ENCODE peak calls at places on chromosomes 11 and 22, in six cellular contexts. One of them, this sample, is unnamed.

GRCh38 chr22:21593406-21594232 is 26.1 kb downstream of the UBE2L3 start:
- DNase-seq in AG04450: no peak
- DNase-seq in Karpas-422: no peak
- DNase-seq in dorsolateral prefrontal cortex: no peak
- DNase-seq in brain microvascular endothelial cell: no peak
- DNase-seq in cardiac muscle cell: no peak
- DNase-seq in this sample: no peak

GRCh38 chr22:49999901-50000586 is 12.5 kb downstream of the IL17REL start:
- DNase-seq in brain microvascular endothelial cell: no peak
- DNase-seq in dorsolateral prefrontal cortex: no peak
- DNase-seq in cardiac muscle cell: no peak
- DNase-seq in Karpas-422: no peak
- DNase-seq in AG04450: no peak
- DNase-seq in this sample: no peak

GRCh38 chr11:33633251-33634003 is 67.2 kb downstream of the C11orf91 start:
- DNase-seq in AG04450: no peak
- DNase-seq in brain microvascular endothelial cell: peak
- DNase-seq in Karpas-422: peak
- DNase-seq in cardiac muscle cell: no peak
- DNase-seq in dorsolateral prefrontal cortex: no peak
- DNase-seq in this sample: peak

GRCh38 chr11:125517116-125517804 is 21.2 kb upstream of the FEZ1 start:
- DNase-seq in cardiac muscle cell: peak
- DNase-seq in AG04450: peak
- DNase-seq in dorsolateral prefrontal cortex: no peak
- DNase-seq in Karpas-422: no peak
- DNase-seq in brain microvascular endothelial cell: peak
- DNase-seq in this sample: no peak

GRCh38 chr11:111229604-111230003 is 15.9 kb upstream of the POU2AF2 start:
- DNase-seq in AG04450: no peak
- DNase-seq in dorsolateral prefrontal cortex: no peak
- DNase-seq in Karpas-422: peak
- DNase-seq in cardiac muscle cell: no peak
- DNase-seq in brain microvascular endothelial cell: no peak
- DNase-seq in this sample: no peak

GRCh38 chr11:34208266-34209135 is 103.1 kb downstream of the NAT10 start:
- DNase-seq in AG04450: no peak
- DNase-seq in cardiac muscle cell: no peak
- DNase-seq in dorsolateral prefrontal cortex: no peak
- DNase-seq in brain microvascular endothelial cell: no peak
- DNase-seq in Karpas-422: no peak
- DNase-seq in this sample: no peak

GRCh38 chr11:69479591-69480271 is 1.7 kb upstream of the LINC01488 start:
- DNase-seq in Karpas-422: no peak
- DNase-seq in dorsolateral prefrontal cortex: no peak
- DNase-seq in brain microvascular endothelial cell: no peak
- DNase-seq in cardiac muscle cell: no peak
- DNase-seq in AG04450: no peak
- DNase-seq in this sample: peak

GRCh38 chr22:21688706-21689381 is 23.0 kb downstream of the PPIL2 start:
- DNase-seq in dorsolateral prefrontal cortex: no peak
- DNase-seq in AG04450: no peak
- DNase-seq in Karpas-422: no peak
- DNase-seq in cardiac muscle cell: no peak
- DNase-seq in brain microvascular endothelial cell: no peak
- DNase-seq in this sample: peak

GRCh38 chr11:126680109-126680508 is 320.5 kb downstream of the KIRREL3 start:
- DNase-seq in brain microvascular endothelial cell: no peak
- DNase-seq in AG04450: no peak
- DNase-seq in Karpas-422: no peak
- DNase-seq in dorsolateral prefrontal cortex: no peak
- DNase-seq in cardiac muscle cell: no peak
- DNase-seq in this sample: no peak

GRCh38 chr11:123174196-123175183 is 20.6 kb downstream of the CLMP start:
- DNase-seq in Karpas-422: no peak
- DNase-seq in AG04450: peak
- DNase-seq in brain microvascular endothelial cell: peak
- DNase-seq in cardiac muscle cell: no peak
- DNase-seq in dorsolateral prefrontal cortex: no peak
- DNase-seq in this sample: peak

GRCh38 chr11:62850911-62851806 is 11.8 kb upstream of the WDR74 start:
- DNase-seq in cardiac muscle cell: no peak
- DNase-seq in Karpas-422: peak
- DNase-seq in brain microvascular endothelial cell: no peak
- DNase-seq in dorsolateral prefrontal cortex: no peak
- DNase-seq in AG04450: no peak
- DNase-seq in this sample: no peak

GRCh38 chr22:33779243-33779642 is 141.0 kb downstream of the LARGE1 start:
- DNase-seq in AG04450: no peak
- DNase-seq in brain microvascular endothelial cell: no peak
- DNase-seq in cardiac muscle cell: no peak
- DNase-seq in dorsolateral prefrontal cortex: no peak
- DNase-seq in Karpas-422: no peak
- DNase-seq in this sample: no peak

GRCh38 chr22:47027766-47028165 is 265.3 kb downstream of the TBC1D22A start:
- DNase-seq in Karpas-422: no peak
- DNase-seq in brain microvascular endothelial cell: no peak
- DNase-seq in AG04450: no peak
- DNase-seq in cardiac muscle cell: no peak
- DNase-seq in dorsolateral prefrontal cortex: peak
- DNase-seq in this sample: no peak

GRCh38 chr22:22546490-22546889 is 12.6 kb downstream of the PRAME start:
- DNase-seq in cardiac muscle cell: no peak
- DNase-seq in dorsolateral prefrontal cortex: no peak
- DNase-seq in brain microvascular endothelial cell: no peak
- DNase-seq in AG04450: no peak
- DNase-seq in Karpas-422: no peak
- DNase-seq in this sample: no peak

GRCh38 chr11:62001450-62002178 is 34.2 kb upstream of the FTH1 start:
- DNase-seq in brain microvascular endothelial cell: no peak
- DNase-seq in Karpas-422: no peak
- DNase-seq in AG04450: no peak
- DNase-seq in dorsolateral prefrontal cortex: no peak
- DNase-seq in cardiac muscle cell: peak
- DNase-seq in this sample: no peak

GRCh38 chr11:64123102-64123434 is 42.8 kb downstream of the MACROD1 start:
- DNase-seq in dorsolateral prefrontal cortex: no peak
- DNase-seq in cardiac muscle cell: no peak
- DNase-seq in AG04450: no peak
- DNase-seq in brain microvascular endothelial cell: no peak
- DNase-seq in Karpas-422: no peak
- DNase-seq in this sample: no peak

GRCh38 chr11:120548682-120549209 is 37.2 kb downstream of the GRIK4 start:
- DNase-seq in Karpas-422: no peak
- DNase-seq in brain microvascular endothelial cell: no peak
- DNase-seq in dorsolateral prefrontal cortex: no peak
- DNase-seq in AG04450: no peak
- DNase-seq in cardiac muscle cell: no peak
- DNase-seq in this sample: no peak

GRCh38 chr11:10938231-10938630 is 80.4 kb upstream of the ZBED5 start:
- DNase-seq in brain microvascular endothelial cell: no peak
- DNase-seq in Karpas-422: no peak
- DNase-seq in AG04450: no peak
- DNase-seq in dorsolateral prefrontal cortex: no peak
- DNase-seq in cardiac muscle cell: no peak
- DNase-seq in this sample: no peak

GRCh38 chr11:26948881-26949280 is 45.0 kb upstream of the FIBIN start:
- DNase-seq in AG04450: no peak
- DNase-seq in brain microvascular endothelial cell: peak
- DNase-seq in dorsolateral prefrontal cortex: no peak
- DNase-seq in cardiac muscle cell: no peak
- DNase-seq in Karpas-422: no peak
- DNase-seq in this sample: no peak

GRCh38 chr22:24102366-24103200 is 78.7 kb upstream of the SUSD2 start:
- DNase-seq in brain microvascular endothelial cell: no peak
- DNase-seq in Karpas-422: no peak
- DNase-seq in dorsolateral prefrontal cortex: peak
- DNase-seq in cardiac muscle cell: no peak
- DNase-seq in AG04450: no peak
- DNase-seq in this sample: no peak

GRCh38 chr22:24106385-24107381 is 74.6 kb upstream of the SUSD2 start:
- DNase-seq in Karpas-422: peak
- DNase-seq in cardiac muscle cell: no peak
- DNase-seq in brain microvascular endothelial cell: no peak
- DNase-seq in AG04450: no peak
- DNase-seq in dorsolateral prefrontal cortex: no peak
- DNase-seq in this sample: no peak

GRCh38 chr22:24105661-24106060 is 75.6 kb upstream of the SUSD2 start:
- DNase-seq in cardiac muscle cell: no peak
- DNase-seq in dorsolateral prefrontal cortex: no peak
- DNase-seq in AG04450: no peak
- DNase-seq in brain microvascular endothelial cell: no peak
- DNase-seq in Karpas-422: no peak
- DNase-seq in this sample: no peak

GRCh38 chr22:24105018-24105360 is 76.3 kb upstream of the SUSD2 start:
- DNase-seq in dorsolateral prefrontal cortex: no peak
- DNase-seq in brain microvascular endothelial cell: no peak
- DNase-seq in AG04450: no peak
- DNase-seq in cardiac muscle cell: no peak
- DNase-seq in Karpas-422: no peak
- DNase-seq in this sample: no peak

DNA sequence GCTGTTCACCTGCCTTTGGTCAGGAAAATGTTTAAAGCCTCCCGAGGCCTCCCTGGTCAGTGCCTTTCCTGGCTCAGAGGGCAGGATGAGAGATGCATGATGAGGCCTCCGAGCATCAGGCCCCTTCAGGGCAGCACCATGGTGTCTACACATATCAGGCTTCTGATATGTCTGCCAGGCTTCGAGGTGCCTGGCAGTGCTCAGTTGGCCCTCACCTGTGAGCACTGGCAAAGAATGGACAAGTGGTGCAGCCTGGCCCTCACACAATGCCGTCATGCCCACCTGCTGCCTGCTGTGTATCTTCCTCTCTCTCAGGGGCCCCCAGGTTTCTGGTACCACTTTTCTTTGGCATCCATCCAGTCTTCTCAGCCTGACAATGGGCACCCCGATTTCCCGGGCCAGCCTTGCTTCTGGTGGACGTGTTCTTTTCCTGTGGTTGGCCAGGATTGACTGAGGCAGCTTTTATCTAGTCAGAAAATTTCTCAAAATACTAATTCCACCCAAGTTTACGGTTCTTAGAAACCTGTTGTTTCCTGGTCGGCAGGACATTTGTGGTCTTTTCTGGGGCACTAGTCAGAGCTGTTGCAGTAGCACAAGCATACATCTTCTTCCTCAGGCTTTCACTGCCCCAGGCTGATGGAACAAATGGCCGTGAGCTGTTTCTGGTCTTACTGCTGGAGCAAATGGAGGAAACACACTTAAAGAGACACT is 76.8 kb upstream of the SUSD2 start:
- DNase-seq in Karpas-422: no peak
- DNase-seq in AG04450: no peak
- DNase-seq in dorsolateral prefrontal cortex: no peak
- DNase-seq in cardiac muscle cell: no peak
- DNase-seq in brain microvascular endothelial cell: no peak
- DNase-seq in this sample: no peak
- H3K27ac ChIP-seq in Karpas-422: no peak
- H3K27ac ChIP-seq in AG04450: no peak
- H3K27ac ChIP-seq in dorsolateral prefrontal cortex: peak
- H3K27ac ChIP-seq in cardiac muscle cell: no peak
- H3K27ac ChIP-seq in brain microvascular endothelial cell: no peak
- H3K27ac ChIP-seq in this sample: peak

DNA sequence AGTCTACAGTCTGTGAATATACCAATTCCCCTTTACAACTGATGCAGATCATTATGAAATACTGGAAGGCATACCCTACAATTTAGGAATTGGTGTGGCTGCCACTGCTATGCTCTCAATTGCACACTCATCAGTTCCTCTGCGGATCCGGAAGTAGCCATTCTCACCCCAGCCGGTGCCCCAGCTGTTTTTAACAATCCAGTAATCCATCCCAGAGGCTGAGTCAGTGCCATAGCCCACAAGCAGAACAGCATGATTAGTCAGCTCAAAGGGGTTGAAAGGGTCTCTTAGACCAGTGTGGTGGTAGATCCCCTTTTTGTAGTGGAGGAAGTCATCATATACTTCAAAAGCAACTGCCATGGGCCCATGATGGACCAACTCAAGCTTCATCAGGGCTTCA is 43.6 kb downstream of the CTSC start:
- DNase-seq in dorsolateral prefrontal cortex: no peak
- DNase-seq in Karpas-422: no peak
- DNase-seq in brain microvascular endothelial cell: peak
- DNase-seq in AG04450: no peak
- DNase-seq in cardiac muscle cell: no peak
- DNase-seq in this sample: no peak
- H3K27ac ChIP-seq in dorsolateral prefrontal cortex: no peak
- H3K27ac ChIP-seq in Karpas-422: no peak
- H3K27ac ChIP-seq in brain microvascular endothelial cell: no peak
- H3K27ac ChIP-seq in AG04450: no peak
- H3K27ac ChIP-seq in cardiac muscle cell: no peak
- H3K27ac ChIP-seq in this sample: no peak

DNA sequence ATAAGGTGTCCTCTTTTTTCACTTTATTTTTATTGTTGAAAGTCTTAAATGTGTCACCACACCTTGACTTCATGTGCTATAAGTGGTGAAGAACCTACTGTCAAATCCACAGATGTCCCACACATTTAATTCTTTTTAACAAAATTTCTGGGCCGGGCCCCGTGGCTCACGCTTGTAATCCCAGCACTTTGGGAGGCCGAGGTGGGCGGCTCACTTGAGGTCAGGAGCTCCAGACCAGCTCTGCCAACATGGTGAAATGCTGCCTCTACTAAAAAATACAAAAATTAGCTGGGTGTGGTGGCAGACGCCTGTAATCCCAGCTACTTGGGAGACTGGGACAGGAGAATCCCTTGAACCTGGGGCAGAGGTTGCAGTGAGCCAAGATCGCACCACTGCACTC is 3.0 kb downstream of the CBL start:
- DNase-seq in AG04450: no peak
- DNase-seq in brain microvascular endothelial cell: no peak
- DNase-seq in cardiac muscle cell: no peak
- DNase-seq in Karpas-422: no peak
- DNase-seq in dorsolateral prefrontal cortex: no peak
- DNase-seq in this sample: no peak
- H3K27ac ChIP-seq in AG04450: no peak
- H3K27ac ChIP-seq in brain microvascular endothelial cell: no peak
- H3K27ac ChIP-seq in cardiac muscle cell: no peak
- H3K27ac ChIP-seq in Karpas-422: no peak
- H3K27ac ChIP-seq in dorsolateral prefrontal cortex: no peak
- H3K27ac ChIP-seq in this sample: no peak

GRCh38 chr22:37148742-37149665 is 712 bp downstream of the IL2RB start:
- DNase-seq in Karpas-422: no peak
- DNase-seq in AG04450: no peak
- DNase-seq in cardiac muscle cell: no peak
- DNase-seq in dorsolateral prefrontal cortex: no peak
- DNase-seq in brain microvascular endothelial cell: no peak
- DNase-seq in this sample: no peak

GRCh38 chr22:37147186-37147990 is 2.3 kb downstream of the IL2RB start:
- DNase-seq in dorsolateral prefrontal cortex: no peak
- DNase-seq in AG04450: no peak
- DNase-seq in brain microvascular endothelial cell: no peak
- DNase-seq in cardiac muscle cell: no peak
- DNase-seq in Karpas-422: no peak
- DNase-seq in this sample: no peak

GRCh38 chr22:37146507-37147180 is 3.1 kb downstream of the IL2RB start:
- DNase-seq in dorsolateral prefrontal cortex: no peak
- DNase-seq in cardiac muscle cell: no peak
- DNase-seq in Karpas-422: no peak
- DNase-seq in AG04450: no peak
- DNase-seq in brain microvascular endothelial cell: no peak
- DNase-seq in this sample: no peak

GRCh38 chr22:37145415-37146385 is 4.0 kb downstream of the IL2RB start:
- DNase-seq in Karpas-422: no peak
- DNase-seq in brain microvascular endothelial cell: no peak
- DNase-seq in cardiac muscle cell: no peak
- DNase-seq in AG04450: no peak
- DNase-seq in dorsolateral prefrontal cortex: no peak
- DNase-seq in this sample: no peak

GRCh38 chr22:37148031-37148651 is 1.6 kb downstream of the IL2RB start:
- DNase-seq in cardiac muscle cell: no peak
- DNase-seq in brain microvascular endothelial cell: no peak
- DNase-seq in Karpas-422: no peak
- DNase-seq in AG04450: no peak
- DNase-seq in dorsolateral prefrontal cortex: no peak
- DNase-seq in this sample: no peak
- H3K27ac ChIP-seq in cardiac muscle cell: no peak
- H3K27ac ChIP-seq in brain microvascular endothelial cell: no peak
- H3K27ac ChIP-seq in Karpas-422: no peak
- H3K27ac ChIP-seq in AG04450: no peak
- H3K27ac ChIP-seq in dorsolateral prefrontal cortex: no peak
- H3K27ac ChIP-seq in this sample: no peak

This sample was measured in RWPE1.